ENCODE peak calls at places on chromosome 22, in eight cellular contexts. One of them, this sample, is unnamed.

GRCh38 chr22:48102581-48102980 is 1340.1 kb downstream of the TBC1D22A start:
- DNase-seq in Calu3: no peak
- DNase-seq in dorsolateral prefrontal cortex: no peak
- DNase-seq in kidney epithelial cell: no peak
- DNase-seq in adrenal gland: no peak
- DNase-seq in Peyer's patch: no peak
- DNase-seq in brain microvascular endothelial cell: no peak
- DNase-seq in IMR-90: no peak
- DNase-seq in this sample: no peak

GRCh38 chr22:38069372-38070249 is 12.4 kb downstream of the PICK1 start:
- DNase-seq in Calu3: no peak
- DNase-seq in dorsolateral prefrontal cortex: peak
- DNase-seq in kidney epithelial cell: no peak
- DNase-seq in adrenal gland: no peak
- DNase-seq in Peyer's patch: no peak
- DNase-seq in brain microvascular endothelial cell: peak
- DNase-seq in IMR-90: peak
- DNase-seq in this sample: no peak

GRCh38 chr22:28950567-28951411 is 67.4 kb downstream of the ZNRF3 start:
- DNase-seq in Calu3: no peak
- DNase-seq in dorsolateral prefrontal cortex: no peak
- DNase-seq in kidney epithelial cell: no peak
- DNase-seq in adrenal gland: no peak
- DNase-seq in Peyer's patch: no peak
- DNase-seq in brain microvascular endothelial cell: no peak
- DNase-seq in IMR-90: no peak
- DNase-seq in this sample: no peak

GRCh38 chr22:35191412-35191811 is 65.9 kb upstream of the HMGXB4 start:
- DNase-seq in Calu3: no peak
- DNase-seq in dorsolateral prefrontal cortex: no peak
- DNase-seq in kidney epithelial cell: peak
- DNase-seq in adrenal gland: no peak
- DNase-seq in Peyer's patch: no peak
- DNase-seq in brain microvascular endothelial cell: no peak
- DNase-seq in IMR-90: peak
- DNase-seq in this sample: no peak

GRCh38 chr22:37545703-37546435 is 14.4 kb upstream of the CDC42EP1 start:
- DNase-seq in Calu3: peak
- DNase-seq in dorsolateral prefrontal cortex: no peak
- DNase-seq in kidney epithelial cell: no peak
- DNase-seq in adrenal gland: peak
- DNase-seq in Peyer's patch: peak
- DNase-seq in brain microvascular endothelial cell: peak
- DNase-seq in IMR-90: peak
- DNase-seq in this sample: no peak

GRCh38 chr22:21032037-21032842 is at the start of gene SLC7A4:
- DNase-seq in Calu3: no peak
- DNase-seq in dorsolateral prefrontal cortex: no peak
- DNase-seq in kidney epithelial cell: no peak
- DNase-seq in adrenal gland: no peak
- DNase-seq in Peyer's patch: no peak
- DNase-seq in brain microvascular endothelial cell: no peak
- DNase-seq in IMR-90: no peak
- DNase-seq in this sample: no peak

GRCh38 chr22:25746012-25746373 is 4.0 kb downstream of the MYO18B start:
- DNase-seq in Calu3: no peak
- DNase-seq in dorsolateral prefrontal cortex: no peak
- DNase-seq in kidney epithelial cell: peak
- DNase-seq in adrenal gland: no peak
- DNase-seq in Peyer's patch: no peak
- DNase-seq in brain microvascular endothelial cell: no peak
- DNase-seq in IMR-90: peak
- DNase-seq in this sample: no peak

GRCh38 chr22:50274311-50274710 is 4.1 kb upstream of the MAPK11 start:
- DNase-seq in Calu3: peak
- DNase-seq in dorsolateral prefrontal cortex: peak
- DNase-seq in kidney epithelial cell: no peak
- DNase-seq in adrenal gland: peak
- DNase-seq in Peyer's patch: peak
- DNase-seq in brain microvascular endothelial cell: peak
- DNase-seq in IMR-90: peak
- DNase-seq in this sample: no peak

GRCh38 chr22:38352436-38352835 is 35.2 kb upstream of the CSNK1E start:
- DNase-seq in Calu3: no peak
- DNase-seq in dorsolateral prefrontal cortex: no peak
- DNase-seq in kidney epithelial cell: no peak
- DNase-seq in adrenal gland: peak
- DNase-seq in Peyer's patch: peak
- DNase-seq in brain microvascular endothelial cell: no peak
- DNase-seq in IMR-90: no peak
- DNase-seq in this sample: no peak

GRCh38 chr22:19554834-19555404 is 30.7 kb upstream of the CLDN5 start:
- DNase-seq in Calu3: peak
- DNase-seq in dorsolateral prefrontal cortex: no peak
- DNase-seq in kidney epithelial cell: no peak
- DNase-seq in adrenal gland: peak
- DNase-seq in Peyer's patch: peak
- DNase-seq in brain microvascular endothelial cell: peak
- DNase-seq in IMR-90: peak
- DNase-seq in this sample: no peak
- TF ChIP-seq CTCF in Calu3: no peak
- TF ChIP-seq CTCF in dorsolateral prefrontal cortex: no peak
- TF ChIP-seq CTCF in kidney epithelial cell: no peak
- TF ChIP-seq CTCF in adrenal gland: no peak
- TF ChIP-seq CTCF in Peyer's patch: no peak
- TF ChIP-seq CTCF in brain microvascular endothelial cell: peak
- TF ChIP-seq CTCF in IMR-90: peak
- TF ChIP-seq CTCF in this sample: no peak

GRCh38 chr22:19037282-19038163 is 84.7 kb downstream of the DGCR2 start:
- DNase-seq in Calu3: no peak
- DNase-seq in dorsolateral prefrontal cortex: no peak
- DNase-seq in kidney epithelial cell: no peak
- DNase-seq in adrenal gland: no peak
- DNase-seq in Peyer's patch: peak
- DNase-seq in brain microvascular endothelial cell: no peak
- DNase-seq in IMR-90: no peak
- DNase-seq in this sample: no peak
- TF ChIP-seq CTCF in Calu3: no peak
- TF ChIP-seq CTCF in dorsolateral prefrontal cortex: no peak
- TF ChIP-seq CTCF in kidney epithelial cell: no peak
- TF ChIP-seq CTCF in adrenal gland: no peak
- TF ChIP-seq CTCF in Peyer's patch: no peak
- TF ChIP-seq CTCF in brain microvascular endothelial cell: no peak
- TF ChIP-seq CTCF in IMR-90: no peak
- TF ChIP-seq CTCF in this sample: no peak

GRCh38 chr22:44002324-44002723 is 21.8 kb upstream of the PARVB start:
- DNase-seq in Calu3: no peak
- DNase-seq in dorsolateral prefrontal cortex: no peak
- DNase-seq in kidney epithelial cell: no peak
- DNase-seq in adrenal gland: no peak
- DNase-seq in Peyer's patch: no peak
- DNase-seq in brain microvascular endothelial cell: no peak
- DNase-seq in IMR-90: no peak
- DNase-seq in this sample: no peak

GRCh38 chr22:44000123-44000522 is 24.0 kb upstream of the PARVB start:
- DNase-seq in Calu3: no peak
- DNase-seq in dorsolateral prefrontal cortex: no peak
- DNase-seq in kidney epithelial cell: no peak
- DNase-seq in adrenal gland: no peak
- DNase-seq in Peyer's patch: no peak
- DNase-seq in brain microvascular endothelial cell: no peak
- DNase-seq in IMR-90: no peak
- DNase-seq in this sample: no peak

GRCh38 chr22:44003016-44003775 is 20.9 kb upstream of the PARVB start:
- DNase-seq in Calu3: no peak
- DNase-seq in dorsolateral prefrontal cortex: no peak
- DNase-seq in kidney epithelial cell: no peak
- DNase-seq in adrenal gland: no peak
- DNase-seq in Peyer's patch: no peak
- DNase-seq in brain microvascular endothelial cell: no peak
- DNase-seq in IMR-90: no peak
- DNase-seq in this sample: no peak

GRCh38 chr22:44005524-44005923 is 18.6 kb upstream of the PARVB start:
- DNase-seq in Calu3: no peak
- DNase-seq in dorsolateral prefrontal cortex: no peak
- DNase-seq in kidney epithelial cell: no peak
- DNase-seq in adrenal gland: no peak
- DNase-seq in Peyer's patch: no peak
- DNase-seq in brain microvascular endothelial cell: no peak
- DNase-seq in IMR-90: no peak
- DNase-seq in this sample: no peak

DNA sequence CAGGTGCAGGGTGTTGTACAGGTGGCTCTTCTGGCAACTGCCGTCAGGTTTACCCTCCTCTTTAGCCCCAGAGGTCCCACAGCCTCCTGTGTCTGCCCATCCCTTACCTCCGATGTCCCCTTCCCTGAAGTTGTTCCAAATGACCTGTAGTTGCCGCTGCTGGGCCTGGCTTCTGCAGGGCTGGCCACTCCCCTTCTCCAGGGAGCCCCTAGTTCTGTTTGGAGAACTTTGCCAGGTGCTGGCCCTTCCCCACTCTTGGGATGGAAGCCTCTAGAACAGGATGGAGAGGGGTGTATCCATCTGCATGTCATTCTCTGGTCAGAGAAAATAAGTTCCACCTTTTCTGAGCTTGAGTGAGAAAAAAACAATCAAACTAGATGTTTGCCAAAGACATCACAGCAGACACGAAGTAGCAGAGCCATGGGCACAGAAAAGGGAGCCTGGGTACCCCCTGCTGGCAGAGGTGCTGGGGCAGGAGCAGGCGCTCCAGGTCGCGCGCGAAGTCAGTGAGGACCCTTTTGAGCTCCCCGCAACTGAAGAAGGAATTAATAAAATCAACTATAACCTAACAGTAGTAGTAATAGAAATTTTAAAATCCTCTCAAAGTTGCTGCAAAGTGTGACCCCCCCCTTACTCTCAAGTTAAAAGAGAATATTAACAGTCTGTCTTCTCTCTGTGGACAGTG is 20.2 kb upstream of the PARVB start:
- DNase-seq in Calu3: no peak
- DNase-seq in dorsolateral prefrontal cortex: no peak
- DNase-seq in kidney epithelial cell: no peak
- DNase-seq in adrenal gland: no peak
- DNase-seq in Peyer's patch: no peak
- DNase-seq in brain microvascular endothelial cell: no peak
- DNase-seq in IMR-90: no peak
- DNase-seq in this sample: no peak
- TF ChIP-seq CTCF in Calu3: no peak
- TF ChIP-seq CTCF in dorsolateral prefrontal cortex: no peak
- TF ChIP-seq CTCF in kidney epithelial cell: no peak
- TF ChIP-seq CTCF in adrenal gland: no peak
- TF ChIP-seq CTCF in Peyer's patch: no peak
- TF ChIP-seq CTCF in brain microvascular endothelial cell: peak
- TF ChIP-seq CTCF in IMR-90: peak
- TF ChIP-seq CTCF in this sample: no peak

DNA sequence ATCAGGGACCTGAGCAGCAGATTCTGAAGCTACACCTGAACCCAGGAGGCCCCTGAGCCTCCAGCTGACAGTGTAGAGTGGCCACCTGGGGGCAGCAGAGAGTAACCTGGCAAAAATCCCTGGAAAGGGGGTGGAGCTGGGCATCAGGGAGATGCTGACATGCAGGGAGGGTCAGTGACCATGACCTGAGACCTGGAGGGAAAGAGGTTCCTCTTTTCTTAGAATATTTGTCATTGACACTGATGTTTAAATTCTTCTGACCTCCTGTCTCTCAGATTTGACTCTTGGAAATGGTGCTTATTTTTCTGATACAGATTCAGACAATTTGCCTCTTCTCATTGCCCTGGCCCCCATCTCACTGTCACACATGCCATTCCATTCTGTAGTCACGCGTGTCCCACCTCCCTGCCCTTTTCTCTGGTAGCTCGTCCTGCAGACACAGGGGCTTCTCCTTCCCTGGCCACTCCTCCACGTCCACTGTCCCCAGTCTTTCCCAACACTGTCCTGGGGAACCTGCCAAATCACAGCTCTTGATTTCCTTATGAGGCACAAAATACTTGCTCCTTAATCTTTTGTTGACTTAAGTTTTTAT is 117.2 kb upstream of the IGLL5 start:
- DNase-seq in Calu3: peak
- DNase-seq in dorsolateral prefrontal cortex: no peak
- DNase-seq in kidney epithelial cell: no peak
- DNase-seq in adrenal gland: peak
- DNase-seq in Peyer's patch: peak
- DNase-seq in brain microvascular endothelial cell: peak
- DNase-seq in IMR-90: no peak
- DNase-seq in this sample: no peak
- TF ChIP-seq CTCF in Calu3: peak
- TF ChIP-seq CTCF in dorsolateral prefrontal cortex: peak
- TF ChIP-seq CTCF in kidney epithelial cell: peak
- TF ChIP-seq CTCF in adrenal gland: peak
- TF ChIP-seq CTCF in Peyer's patch: peak
- TF ChIP-seq CTCF in brain microvascular endothelial cell: peak
- TF ChIP-seq CTCF in IMR-90: peak
- TF ChIP-seq CTCF in this sample: peak

GRCh38 chr22:19875061-19875530 is 20.4 kb upstream of the GNB1L start:
- DNase-seq in Calu3: no peak
- DNase-seq in dorsolateral prefrontal cortex: no peak
- DNase-seq in kidney epithelial cell: no peak
- DNase-seq in adrenal gland: no peak
- DNase-seq in Peyer's patch: peak
- DNase-seq in brain microvascular endothelial cell: no peak
- DNase-seq in IMR-90: no peak
- DNase-seq in this sample: no peak

GRCh38 chr22:19876941-19877625 is 22.4 kb upstream of the GNB1L start:
- DNase-seq in Calu3: no peak
- DNase-seq in dorsolateral prefrontal cortex: no peak
- DNase-seq in kidney epithelial cell: no peak
- DNase-seq in adrenal gland: no peak
- DNase-seq in Peyer's patch: peak
- DNase-seq in brain microvascular endothelial cell: no peak
- DNase-seq in IMR-90: no peak
- DNase-seq in this sample: no peak

GRCh38 chr22:19875531-19876313 is 21.0 kb upstream of the GNB1L start:
- DNase-seq in Calu3: no peak
- DNase-seq in dorsolateral prefrontal cortex: no peak
- DNase-seq in kidney epithelial cell: no peak
- DNase-seq in adrenal gland: no peak
- DNase-seq in Peyer's patch: peak
- DNase-seq in brain microvascular endothelial cell: peak
- DNase-seq in IMR-90: no peak
- DNase-seq in this sample: no peak

GRCh38 chr22:19877626-19878339 is 23.1 kb upstream of the GNB1L start:
- DNase-seq in Calu3: no peak
- DNase-seq in dorsolateral prefrontal cortex: no peak
- DNase-seq in kidney epithelial cell: no peak
- DNase-seq in adrenal gland: no peak
- DNase-seq in Peyer's patch: peak
- DNase-seq in brain microvascular endothelial cell: peak
- DNase-seq in IMR-90: peak
- DNase-seq in this sample: no peak

GRCh38 chr22:19876314-19876940 is 21.8 kb upstream of the GNB1L start:
- DNase-seq in Calu3: no peak
- DNase-seq in dorsolateral prefrontal cortex: no peak
- DNase-seq in kidney epithelial cell: no peak
- DNase-seq in adrenal gland: no peak
- DNase-seq in Peyer's patch: peak
- DNase-seq in brain microvascular endothelial cell: no peak
- DNase-seq in IMR-90: no peak
- DNase-seq in this sample: no peak
- TF ChIP-seq CTCF in Calu3: no peak
- TF ChIP-seq CTCF in dorsolateral prefrontal cortex: no peak
- TF ChIP-seq CTCF in kidney epithelial cell: no peak
- TF ChIP-seq CTCF in adrenal gland: no peak
- TF ChIP-seq CTCF in Peyer's patch: no peak
- TF ChIP-seq CTCF in brain microvascular endothelial cell: no peak
- TF ChIP-seq CTCF in IMR-90: no peak
- TF ChIP-seq CTCF in this sample: no peak

This sample was measured in D721Med.